ENCODE peak calls at places on chromosomes 6 and 20, in five cellular contexts. D is effector memory CD8-positive, alpha-beta T cell; E is Panc1; O is nucleus accumbens; I is nephron progenitor cell. F is an unnamed sample.

GRCh38 chr6:50147371-50147770 is 97.6 kb upstream of the DEFB112 start:
- DNase-seq in I (no peak), D (no peak), O (no peak), E (no peak), F (no peak)

GRCh38 chr6:153167026-153167891 is 36.2 kb upstream of the RGS17 start:
- DNase-seq in O (no peak), I (no peak), D (no peak), E (peak), F (peak)

GRCh38 chr20:12575352-12576095 is 433.2 kb upstream of the SPTLC3 start:
- DNase-seq in I (no peak), D (no peak), E (no peak), O (no peak), F (no peak)

GRCh38 chr6:25842526-25842925 is 10.7 kb upstream of the SLC17A1 start:
- DNase-seq in I (no peak), E (no peak), D (no peak), O (no peak), F (no peak)

GRCh38 chr20:24165336-24166126 is 177.0 kb upstream of the GGTLC1 start:
- DNase-seq in D (no peak), I (no peak), O (no peak), E (no peak), F (no peak)

GRCh38 chr6:131381052-131381451 is 192.0 kb upstream of the ARG1 start:
- DNase-seq in D (no peak), I (no peak), E (no peak), O (no peak), F (no peak)

GRCh38 chr20:38644588-38644987 is 43.0 kb downstream of the ARHGAP40 start:
- DNase-seq in E (no peak), I (no peak), O (no peak), D (no peak), F (no peak)

GRCh38 chr6:161493731-161494130 is 219.9 kb upstream of the AGPAT4 start:
- DNase-seq in O (no peak), I (no peak), D (no peak), E (no peak), F (no peak)

GRCh38 chr6:144528605-144529425 is 243.7 kb downstream of the UTRN start:
- DNase-seq in D (no peak), I (peak), O (no peak), E (no peak), F (peak)

F was measured in kidney epithelial cell.